ENCODE peak calls at places on chromosomes 3 and 15, in six cellular contexts. U is neural crest cell, Y is IMR-90, K is pancreas, O is upper lobe of right lung, W is retinal pigment epithelial cell. J is an unnamed sample.

GRCh38 chr3:139180489-139180888 is 135.8 kb upstream of the PRR23C start:
- DNase-seq in U (no peak), Y (no peak), K (no peak), O (no peak), W (no peak), J (no peak)

GRCh38 chr15:100802421-100803157 is 77.0 kb upstream of the ALDH1A3 start:
- DNase-seq in U (no peak), Y (no peak), K (no peak), O (no peak), W (no peak), J (no peak)

GRCh38 chr3:128398586-128398985 is 68.1 kb downstream of the DNAJB8 start:
- DNase-seq in U (no peak), Y (no peak), K (no peak), O (no peak), W (no peak), J (no peak)

GRCh38 chr15:96414875-96415274 is 84.4 kb downstream of the NR2F2 start:
- DNase-seq in U (no peak), Y (no peak), K (no peak), O (no peak), W (no peak), J (no peak)

GRCh38 chr15:39947401-39948197 is 13.7 kb downstream of the EIF2AK4 start:
- DNase-seq in U (no peak), Y (no peak), K (no peak), O (no peak), W (no peak), J (no peak)

GRCh38 chr3:141368925-141369794 is 856 bp downstream of the ZBTB38 start:
- DNase-seq in U (no peak), Y (peak; percentile 87), K (no peak), O (no peak), W (no peak), J (no peak)

GRCh38 chr3:39267631-39268553 is 11.9 kb downstream of the CX3CR1 start:
- DNase-seq in U (no peak), Y (no peak), K (no peak), O (no peak), W (no peak), J (no peak)

GRCh38 chr3:194941956-194942483 is 256.3 kb downstream of the FAM43A start:
- DNase-seq in U (no peak), Y (no peak), K (no peak), O (peak; percentile 29), W (no peak), J (no peak)

GRCh38 chr15:57017024-57017423 is 98.6 kb downstream of the TCF12 start:
- DNase-seq in U (no peak), Y (peak; percentile 20), K (no peak), O (no peak), W (no peak), J (no peak)

GRCh38 chr3:108320746-108321350 is 24.5 kb downstream of the HHLA2 start:
- DNase-seq in U (no peak), Y (no peak), K (no peak), O (no peak), W (no peak), J (no peak)

GRCh38 chr3:72746412-72747411 is 101.5 kb downstream of the SHQ1 start:
- DNase-seq in U (no peak), Y (peak; percentile 60), K (no peak), O (no peak), W (peak; percentile 91), J (no peak)

GRCh38 chr3:72739521-72740466 is 108.5 kb downstream of the SHQ1 start:
- DNase-seq in U (no peak), Y (peak; percentile 20), K (no peak), O (no peak), W (no peak), J (peak; percentile 56)

GRCh38 chr3:72748659-72749058 is 99.6 kb downstream of the SHQ1 start:
- DNase-seq in U (no peak), Y (no peak), K (no peak), O (no peak), W (no peak), J (no peak)

GRCh38 chr3:72745146-72745976 is 102.9 kb downstream of the SHQ1 start:
- DNase-seq in U (no peak), Y (peak; percentile 23), K (no peak), O (no peak), W (peak; percentile 87), J (no peak)

DNA sequence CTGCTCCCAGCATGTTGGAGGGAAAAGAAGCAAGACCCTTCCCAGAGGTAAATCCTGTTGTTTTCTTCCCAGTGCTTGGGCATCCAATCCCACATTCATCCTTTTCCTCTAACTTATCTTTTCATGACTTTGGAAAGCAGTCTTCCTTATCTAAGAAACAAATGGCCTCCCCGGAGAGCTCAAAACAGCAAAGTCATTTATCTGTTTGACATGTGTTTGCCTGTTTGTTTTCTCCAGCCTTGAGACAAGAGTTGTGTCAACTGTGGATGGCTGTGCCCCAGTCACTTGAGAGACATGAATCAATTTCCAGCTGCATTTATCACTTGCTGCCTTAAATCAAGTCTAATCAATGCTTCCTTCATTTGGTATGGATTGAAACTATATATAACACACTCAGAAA is 103.9 kb downstream of the SHQ1 start:
- DNase-seq in U (no peak), Y (no peak), K (no peak), O (no peak), W (no peak), J (no peak)
- TF ChIP-seq CTCF in U (no peak), Y (no peak), K (no peak), O (no peak), W (no peak), J (no peak)

GRCh38 chr3:151146071-151146730 is 56.8 kb downstream of the GPR171 start:
- DNase-seq in U (peak; percentile 55), Y (peak; percentile 69), K (peak; percentile 80), O (peak; percentile 71), W (no peak), J (no peak)
- TF ChIP-seq CTCF in U (peak; percentile 91), Y (peak; percentile 87), K (peak; percentile 81), O (peak; percentile 86), W (peak; percentile 95), J (peak; percentile 94)

GRCh38 chr3:196192036-196193001 is 18.9 kb downstream of the ZDHHC19 start:
- DNase-seq in U (no peak), Y (no peak), K (no peak), O (no peak), W (no peak), J (no peak)
- TF ChIP-seq CTCF in U (no peak), Y (no peak), K (no peak), O (peak; percentile 21), W (peak; percentile 14), J (no peak)

GRCh38 chr3:98359250-98359649 is 5.6 kb downstream of the OR5K4 start:
- DNase-seq in U (no peak), Y (no peak), K (no peak), O (no peak), W (no peak), J (no peak)

GRCh38 chr3:98360681-98361080 is 7.0 kb downstream of the OR5K4 start:
- DNase-seq in U (no peak), Y (no peak), K (no peak), O (no peak), W (no peak), J (no peak)

GRCh38 chr3:98361289-98361688 is 7.6 kb downstream of the OR5K4 start:
- DNase-seq in U (no peak), Y (no peak), K (no peak), O (no peak), W (no peak), J (no peak)

DNA sequence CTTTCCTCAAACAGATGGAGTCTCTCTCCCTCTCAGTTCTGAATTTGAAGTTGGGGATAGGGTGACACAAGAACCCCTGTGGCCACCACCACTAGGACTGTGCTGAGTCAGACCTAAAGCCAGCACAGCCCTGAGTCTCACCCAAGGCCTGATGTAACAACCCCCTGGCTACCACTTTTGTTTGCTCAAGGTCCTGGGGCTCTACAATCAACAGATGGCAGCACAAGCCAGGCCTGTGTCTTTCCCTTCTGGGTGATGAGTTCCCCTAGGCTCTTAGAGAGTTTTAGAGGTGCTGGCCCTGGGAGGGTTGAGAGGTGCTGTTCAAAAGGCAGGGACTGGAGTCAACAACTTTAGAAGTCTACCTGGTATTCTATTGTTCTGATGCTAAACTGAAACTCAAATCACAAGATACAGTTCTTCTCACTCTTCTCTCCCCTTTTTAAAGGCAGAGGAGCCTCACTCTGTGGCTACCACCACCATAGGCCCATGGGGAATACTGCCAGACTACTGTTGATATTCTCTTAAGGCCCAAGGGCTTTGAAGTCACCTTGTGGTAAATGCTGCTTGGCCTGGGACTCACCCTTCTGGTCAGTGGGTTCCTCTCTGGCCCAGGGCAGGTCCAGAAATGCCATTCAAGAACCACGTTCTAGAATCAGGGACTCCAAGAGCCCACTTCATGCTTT is 6.5 kb downstream of the OR5K4 start:
- DNase-seq in U (no peak), Y (no peak), K (no peak), O (no peak), W (no peak), J (no peak)
- TF ChIP-seq CTCF in U (no peak), Y (no peak), K (no peak), O (no peak), W (no peak), J (peak; percentile 25)

GRCh38 chr15:86080302-86080701 is 631 bp downstream of the AGBL1 start:
- DNase-seq in U (no peak), Y (no peak), K (no peak), O (no peak), W (no peak), J (no peak)

GRCh38 chr15:86082619-86083377 is 3.1 kb downstream of the AGBL1 start:
- DNase-seq in U (no peak), Y (no peak), K (no peak), O (no peak), W (no peak), J (no peak)

GRCh38 chr15:86077070-86077469 is 2.6 kb upstream of the AGBL1 start:
- DNase-seq in U (no peak), Y (no peak), K (no peak), O (no peak), W (no peak), J (no peak)

GRCh38 chr15:86076468-86076867 is 3.2 kb upstream of the AGBL1 start:
- DNase-seq in U (no peak), Y (no peak), K (no peak), O (no peak), W (no peak), J (no peak)

GRCh38 chr15:86079491-86080266 is at the start of gene AGBL1:
- DNase-seq in U (no peak), Y (no peak), K (no peak), O (peak; percentile 84), W (no peak), J (no peak)
- TF ChIP-seq CTCF in U (no peak), Y (no peak), K (no peak), O (no peak), W (no peak), J (no peak)

DNA sequence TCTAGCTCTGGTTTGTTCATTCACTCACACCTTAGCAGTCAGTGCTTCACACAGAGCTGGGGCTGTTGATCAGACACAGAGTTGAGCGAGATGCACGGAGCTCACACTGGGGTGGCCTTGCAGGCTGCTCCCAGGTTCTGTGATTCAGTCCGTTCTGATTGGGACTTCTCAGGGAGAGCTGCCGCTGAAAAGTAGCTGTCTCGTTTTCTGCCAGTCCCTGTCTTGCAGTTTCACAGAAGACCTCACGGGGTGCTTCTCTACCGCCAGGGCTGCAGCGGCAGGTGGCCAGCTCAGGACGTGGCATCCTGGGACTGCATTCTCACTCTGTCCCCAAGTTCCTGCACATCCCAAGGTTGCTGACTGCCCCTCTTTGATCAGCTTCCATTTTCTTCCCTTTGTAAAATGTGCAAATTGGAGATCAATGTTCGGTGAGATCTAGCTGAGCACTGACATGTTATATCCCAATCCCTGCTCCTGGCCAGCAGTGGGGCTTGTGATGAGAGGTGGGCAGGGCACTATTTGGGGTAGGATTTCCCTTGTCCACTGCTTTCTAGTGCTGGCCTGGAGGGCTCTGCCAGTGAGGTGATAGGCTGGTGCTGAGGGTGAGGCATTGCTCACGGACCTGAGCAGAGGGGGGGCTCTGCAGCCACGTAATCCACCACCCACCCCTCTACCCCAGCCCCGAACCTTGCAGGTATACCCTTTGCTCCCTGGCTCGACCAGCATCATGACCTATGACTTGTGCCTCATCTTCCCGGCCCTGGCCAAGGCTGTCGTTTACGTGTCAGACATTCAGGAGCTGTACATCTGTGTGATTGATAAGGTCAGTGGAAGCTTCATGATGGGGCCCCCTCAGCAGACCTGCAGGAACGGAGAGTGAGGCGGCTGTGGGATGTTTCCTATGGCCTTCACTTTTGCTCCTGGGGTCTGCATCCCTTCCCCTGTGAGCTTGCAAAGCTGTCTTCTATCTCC is 5.3 kb upstream of the TXNRD3 start:
- DNase-seq in U (no peak), Y (no peak), K (no peak), O (no peak), W (no peak), J (no peak)
- TF ChIP-seq CTCF in U (peak; percentile 38), Y (peak; percentile 23), K (no peak), O (peak; percentile 11), W (peak; percentile 41), J (peak; percentile 41)